ENCODE peak calls at places on chromosomes 2 and 18, in four cellular contexts. R, T, B and X are unnamed samples.

GRCh38 chr18:2508678-2509077 is 62.6 kb downstream of the METTL4 start:
- ATAC-seq in R (no peak), T (no peak), B (no peak), X (no peak)

GRCh38 chr2:181821064-181821463 is 70.5 kb upstream of the ITPRID2 start:
- ATAC-seq in R (no peak), T (no peak), B (no peak), X (no peak)

GRCh38 chr2:187208199-187208785 is 239.8 kb downstream of the CALCRL start:
- ATAC-seq in R (no peak), T (no peak), B (no peak), X (no peak)

GRCh38 chr2:191228861-191229260 is 16.3 kb upstream of the MYO1B start:
- ATAC-seq in R (no peak), T (no peak), B (no peak), X (no peak)

GRCh38 chr18:63216911-63217311 is 102.7 kb downstream of the BCL2 start:
- ATAC-seq in R (no peak), T (no peak), B (peak), X (no peak)

GRCh38 chr18:63266888-63267790 is 52.4 kb downstream of the BCL2 start:
- ATAC-seq in R (no peak), T (no peak), B (peak), X (no peak)

GRCh38 chr2:79122676-79123075 is 2.4 kb downstream of the REG1A start:
- ATAC-seq in R (no peak), T (no peak), B (no peak), X (no peak)

GRCh38 chr2:239249781-239250180 is 151.0 kb downstream of the HDAC4 start:
- ATAC-seq in R (no peak), T (no peak), B (no peak), X (peak)

GRCh38 chr2:199147216-199147615 is 310.5 kb downstream of the SATB2 start:
- ATAC-seq in R (no peak), T (no peak), B (no peak), X (no peak)

GRCh38 chr2:101704816-101705565 is 7.5 kb downstream of the MAP4K4 start:
- ATAC-seq in R (no peak), T (no peak), B (peak), X (no peak)

GRCh38 chr2:28377984-28378678 is 14.5 kb upstream of the FOSL2 start:
- ATAC-seq in R (peak), T (peak), B (peak), X (no peak)

GRCh38 chr2:176494949-176495353 is 225.7 kb downstream of the MTX2 start:
- ATAC-seq in R (no peak), T (no peak), B (peak), X (peak)
- TF ChIP-seq POLR2AphosphoS5 in R (no peak), T (no peak), B (no peak), X (peak)

DNA sequence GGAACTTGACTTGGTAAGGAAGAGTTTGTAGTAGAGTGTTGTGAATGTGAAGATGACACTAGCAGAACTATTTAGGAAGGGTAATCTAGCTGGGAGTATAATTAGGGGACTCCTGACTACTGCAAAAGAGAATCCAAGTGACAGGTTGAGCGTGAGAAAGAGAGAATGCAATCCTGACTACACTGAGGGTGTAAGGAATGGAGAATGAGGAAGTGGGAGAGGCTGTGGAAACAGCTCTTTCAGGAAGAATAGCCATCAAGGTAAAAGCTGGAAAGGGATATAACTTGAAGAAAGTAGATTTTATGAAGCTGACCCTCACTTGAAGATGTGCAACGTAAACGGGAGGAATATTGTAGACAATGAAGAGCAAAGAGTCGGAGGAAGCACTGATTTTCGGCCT is 41.1 kb upstream of the TTN start:
- ATAC-seq in R (no peak), T (no peak), B (no peak), X (no peak)
- TF ChIP-seq POLR2AphosphoS5 in R (no peak), T (no peak), B (no peak), X (no peak)

DNA sequence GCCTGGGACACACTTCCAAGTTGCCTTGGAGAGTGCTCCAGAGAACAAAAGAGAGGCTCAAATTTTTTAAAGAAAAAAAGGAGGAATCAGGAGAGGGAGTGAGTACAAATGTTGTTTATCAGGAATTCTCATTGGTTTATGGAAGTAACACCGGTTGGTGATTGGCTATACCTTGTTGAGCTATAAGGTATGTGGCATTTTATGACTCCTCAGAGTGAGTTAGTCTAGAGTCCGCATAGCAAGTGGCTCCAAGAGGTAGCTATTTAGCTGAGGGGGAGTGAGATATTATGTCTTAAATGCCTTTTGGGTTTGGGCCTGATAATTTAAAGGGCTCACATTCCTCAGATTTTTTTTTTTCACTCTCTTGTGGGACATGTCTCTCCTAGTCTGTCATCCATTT is 85.7 kb downstream of the ARHGEF4 start:
- ATAC-seq in R (no peak), T (no peak), B (no peak), X (no peak)
- TF ChIP-seq POLR2AphosphoS5 in R (no peak), T (no peak), B (no peak), X (no peak)

DNA sequence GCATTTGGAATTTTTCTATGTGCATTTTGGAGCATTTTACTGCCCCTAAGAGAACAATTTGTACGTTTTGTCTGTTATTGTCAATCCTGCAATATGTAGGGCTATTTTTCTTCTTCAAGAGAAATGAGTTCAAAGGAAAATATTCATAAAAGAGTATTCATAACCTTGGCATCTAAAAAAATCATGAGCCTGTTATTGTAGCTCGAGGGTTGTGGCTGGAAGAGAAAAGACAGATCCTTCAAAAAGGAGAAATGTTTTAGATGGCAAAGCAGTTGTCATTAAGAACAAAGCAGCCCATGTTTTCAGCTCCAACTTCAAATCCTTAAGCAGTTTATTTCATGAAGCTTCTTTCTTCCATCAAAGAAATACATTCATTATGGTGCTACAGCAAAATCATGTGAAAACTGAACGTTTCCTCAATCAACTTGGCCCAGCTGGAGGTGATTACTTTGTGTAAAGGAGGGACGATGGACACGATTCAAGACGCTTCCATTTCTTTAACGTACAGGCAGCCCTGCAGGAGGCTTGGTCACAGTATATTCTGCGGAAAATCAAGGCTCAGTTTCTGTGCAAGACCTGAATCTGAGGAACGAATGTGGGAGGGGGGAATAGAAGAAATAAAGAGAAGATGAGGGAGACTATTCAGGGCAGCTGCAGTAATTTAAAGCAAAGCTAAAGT is 31.4 kb downstream of the QPCT start:
- ATAC-seq in R (no peak), T (no peak), B (peak), X (no peak)
- TF ChIP-seq POLR2AphosphoS5 in R (no peak), T (no peak), B (no peak), X (no peak)

GRCh38 chr2:203326355-203326754 is 1.8 kb upstream of the ABI2 start:
- ATAC-seq in R (no peak), T (no peak), B (no peak), X (no peak)

GRCh38 chr2:203327582-203327917 is 644 bp upstream of the ABI2 start:
- ATAC-seq in R (peak), T (peak), B (no peak), X (peak)

GRCh38 chr2:203328735-203329549 is 748 bp downstream of the ABI2 start:
- ATAC-seq in R (peak), T (peak), B (peak), X (peak)

GRCh38 chr2:203330434-203330833 is 2.2 kb downstream of the ABI2 start:
- ATAC-seq in R (no peak), T (no peak), B (peak), X (no peak)

GRCh38 chr2:203327918-203328734 is at the start of gene ABI2:
- ATAC-seq in R (peak), T (peak), B (peak), X (peak)
- TF ChIP-seq POLR2AphosphoS5 in R (peak), T (peak), B (no peak), X (peak)

DNA sequence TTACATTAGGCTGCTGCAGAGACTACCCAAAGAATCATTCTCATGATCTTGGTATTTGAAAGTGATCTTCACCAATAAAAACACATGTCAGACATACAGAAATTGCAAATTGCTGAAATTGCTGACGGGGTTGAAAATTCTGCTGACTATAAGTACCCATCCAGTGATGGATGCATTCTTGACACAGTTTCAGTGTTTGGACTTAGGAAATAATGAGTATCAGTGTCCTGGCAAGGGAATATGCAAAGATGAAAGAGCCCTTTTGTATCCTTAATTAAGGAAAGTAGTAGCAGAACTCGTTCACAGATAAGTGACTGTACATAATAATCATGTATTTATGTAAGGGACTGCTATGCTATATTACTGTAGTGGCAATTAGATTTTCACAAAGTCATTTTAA is 221.1 kb upstream of the ATP5MC3 start:
- ATAC-seq in R (no peak), T (no peak), B (no peak), X (no peak)
- TF ChIP-seq POLR2AphosphoS5 in R (no peak), T (no peak), B (no peak), X (no peak)

DNA sequence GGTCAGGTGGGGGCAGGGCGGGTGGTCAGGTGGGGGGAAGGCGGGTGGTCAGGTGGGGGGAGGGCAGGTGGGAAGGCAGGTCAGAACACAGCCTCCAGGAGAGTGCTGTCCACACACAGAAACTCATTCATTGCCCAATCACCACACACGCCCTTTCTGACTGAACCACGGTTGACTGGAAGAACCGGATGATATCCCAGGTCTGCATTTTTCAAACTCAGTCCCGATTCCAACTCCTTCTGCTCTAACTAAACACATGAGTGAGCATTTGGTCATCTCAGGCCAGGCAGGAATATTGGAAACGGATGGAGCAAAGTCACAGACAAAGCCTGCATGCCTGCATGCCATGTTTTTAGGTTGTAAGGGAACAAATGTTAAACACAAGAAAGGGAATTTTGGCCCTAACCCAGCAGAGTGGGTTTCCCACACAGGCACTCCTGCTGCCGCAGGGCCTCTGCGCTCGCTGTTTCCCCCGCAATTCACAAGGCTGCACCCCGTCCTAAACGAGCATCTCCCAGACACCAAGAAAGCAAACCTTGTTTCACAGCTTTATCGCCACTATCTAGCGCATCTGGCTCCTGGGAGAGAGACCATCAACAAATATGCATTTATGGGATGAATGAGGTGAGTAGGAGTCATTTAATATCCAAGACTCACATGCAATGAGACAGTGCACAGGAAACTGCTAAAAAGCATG is 100.1 kb downstream of the ZNF516 start:
- ATAC-seq in R (peak), T (no peak), B (no peak), X (no peak)
- TF ChIP-seq POLR2AphosphoS5 in R (no peak), T (no peak), B (no peak), X (no peak)

GRCh38 chr2:37914340-37914739 is 10.7 kb upstream of the RMDN2 start:
- ATAC-seq in R (no peak), T (no peak), B (no peak), X (no peak)

GRCh38 chr2:37918742-37919186 is 6.3 kb upstream of the RMDN2 start:
- ATAC-seq in R (no peak), T (no peak), B (no peak), X (no peak)

GRCh38 chr2:37915773-37916172 is 9.3 kb upstream of the RMDN2 start:
- ATAC-seq in R (no peak), T (no peak), B (no peak), X (no peak)

GRCh38 chr2:37917281-37918228 is 7.5 kb upstream of the RMDN2 start:
- ATAC-seq in R (no peak), T (no peak), B (no peak), X (no peak)

GRCh38 chr2:37916512-37917082 is 8.5 kb upstream of the RMDN2 start:
- ATAC-seq in R (no peak), T (no peak), B (no peak), X (peak)
- TF ChIP-seq POLR2AphosphoS5 in R (no peak), T (no peak), B (no peak), X (peak)